ENCODE peak calls at places on chromosomes 1 and 21, in four cellular contexts. W is AG10803; F is uterus; Y is CD4-positive, alpha-beta T cell. N is an unnamed sample.

GRCh38 chr1:183164350-183164749 is 21.7 kb upstream of the LAMC2 start:
- DNase-seq in W (peak), Y (no peak), F (no peak), N (no peak)

GRCh38 chr1:115980998-115981993 is 5.0 kb downstream of the SLC22A15 start:
- DNase-seq in F (no peak), W (peak), Y (no peak), N (no peak)

GRCh38 chr1:168179411-168180147 is 817 bp downstream of the TIPRL start:
- DNase-seq in W (peak), Y (no peak), F (no peak), N (no peak)

GRCh38 chr1:97668945-97669344 is 251.9 kb downstream of the DPYD start:
- DNase-seq in W (peak), F (no peak), Y (no peak), N (no peak)

GRCh38 chr1:112904071-112904830 is 51.7 kb downstream of the SLC16A1 start:
- DNase-seq in F (peak), Y (no peak), W (peak), N (no peak)

GRCh38 chr1:88763649-88764406 is 79.8 kb downstream of the PKN2 start:
- DNase-seq in Y (no peak), F (no peak), W (peak), N (no peak)

GRCh38 chr21:31514598-31514997 is 144.9 kb upstream of the SOD1 start:
- DNase-seq in Y (no peak), F (no peak), W (no peak), N (peak)

GRCh38 chr1:50333595-50333974 is 89.7 kb downstream of the DMRTA2 start:
- DNase-seq in F (no peak), Y (peak), W (peak), N (peak)

GRCh38 chr1:112723511-112723839 is 8.3 kb upstream of the PPM1J start:
- DNase-seq in F (no peak), Y (no peak), W (no peak), N (no peak)

GRCh38 chr1:58006421-58007032 is 540.0 kb downstream of the OMA1 start:
- DNase-seq in Y (no peak), W (no peak), F (no peak), N (no peak)

GRCh38 chr1:174894087-174894768 is 105.5 kb upstream of the CACYBP start:
- DNase-seq in F (no peak), Y (no peak), W (no peak), N (no peak)

DNA sequence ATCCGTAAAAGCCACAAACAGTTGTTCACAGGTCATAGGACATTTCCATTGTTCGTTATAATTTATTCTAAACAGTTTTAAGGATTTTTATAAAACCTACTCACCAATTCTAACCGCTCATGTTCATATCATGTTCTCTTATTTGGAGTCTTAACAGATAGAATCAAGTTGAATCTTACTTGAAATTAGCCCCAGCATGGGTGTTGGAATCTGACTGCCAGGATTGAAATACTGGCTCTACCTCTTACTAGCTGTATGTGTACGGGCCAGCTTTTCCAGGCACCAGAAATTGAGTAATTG is 78.2 kb upstream of the GPR88 start:
- DNase-seq in Y (no peak), F (no peak), W (no peak), N (no peak)
- TF ChIP-seq CTCF in Y (peak), F (no peak), W (no peak), N (no peak)

GRCh38 chr1:155961937-155962336 is 16.4 kb downstream of the ARHGEF2 start:
- DNase-seq in F (peak), W (peak), Y (no peak), N (no peak)
- TF ChIP-seq CTCF in F (no peak), W (peak), Y (no peak), N (no peak)

GRCh38 chr1:225816643-225817538 is 7.0 kb downstream of the EPHX1 start:
- DNase-seq in Y (no peak), F (peak), W (peak), N (no peak)
- TF ChIP-seq CTCF in Y (no peak), F (no peak), W (no peak), N (no peak)

DNA sequence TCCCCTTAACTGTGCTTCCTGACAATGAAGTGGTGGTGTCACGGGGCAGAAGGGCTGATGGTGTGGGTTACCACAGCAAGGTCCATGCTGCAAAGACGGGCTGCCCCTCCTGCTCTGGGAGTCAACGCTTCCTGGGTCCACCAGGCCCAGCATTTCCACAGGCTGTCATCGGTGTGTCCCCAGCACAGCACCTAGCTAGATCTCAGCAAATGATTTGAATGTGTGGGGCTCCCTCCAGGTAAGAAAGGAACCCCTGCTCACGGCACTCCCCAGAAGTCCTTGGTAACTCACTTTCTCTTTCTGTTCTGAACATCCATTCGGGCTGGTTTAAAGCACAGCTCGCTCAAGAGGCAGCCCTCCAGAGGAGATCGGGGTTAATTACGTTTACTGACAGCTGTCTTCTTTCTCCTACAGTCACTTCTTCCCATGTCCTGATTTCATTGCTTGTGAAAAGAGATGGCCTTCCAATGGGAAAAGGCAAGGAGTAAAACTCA is 27.3 kb downstream of the HIVEP3 start:
- DNase-seq in F (no peak), Y (peak), W (no peak), N (no peak)
- TF ChIP-seq CTCF in F (no peak), Y (peak), W (peak), N (no peak)

DNA sequence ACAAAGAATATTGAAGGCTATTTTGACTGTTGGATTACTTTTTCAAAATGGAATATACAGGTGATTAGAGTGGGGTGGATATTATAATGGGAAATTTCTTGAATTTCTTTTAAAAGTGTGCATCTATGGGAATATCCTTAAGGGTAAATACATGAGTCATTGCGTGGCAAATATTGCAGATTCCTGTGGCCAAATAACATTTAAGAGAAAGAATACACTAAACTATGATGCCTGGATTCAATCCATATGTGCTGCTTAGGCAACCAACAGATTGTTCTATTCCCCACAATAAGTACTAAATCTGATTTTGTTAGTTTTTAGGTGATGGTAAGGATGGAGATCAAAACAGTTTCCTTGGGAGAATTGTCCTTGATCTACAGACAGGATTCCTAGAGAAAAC is 119.5 kb downstream of the HMCN1 start:
- DNase-seq in W (peak), F (no peak), Y (no peak), N (no peak)
- TF ChIP-seq CTCF in W (no peak), F (no peak), Y (no peak), N (no peak)

DNA sequence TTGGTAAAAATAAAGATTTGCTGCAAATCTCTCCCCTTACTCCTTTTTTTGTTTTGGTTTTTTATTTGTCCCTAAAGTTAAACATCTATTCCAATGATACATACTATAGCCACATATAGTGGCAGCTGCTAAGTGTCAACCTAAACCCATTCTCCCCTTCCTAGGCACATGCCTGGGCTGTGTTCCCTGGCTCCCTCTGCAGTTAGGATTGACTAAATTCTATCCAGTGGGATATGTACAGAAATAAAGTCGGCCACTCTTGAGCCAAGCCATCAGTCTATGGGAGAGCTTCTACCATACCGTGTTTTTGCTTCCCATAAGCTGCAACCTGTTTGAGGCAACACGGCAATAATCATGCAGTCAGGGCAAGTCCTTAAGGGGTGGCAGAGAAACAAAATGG is 23.6 kb downstream of the MCOLN3 start:
- DNase-seq in Y (no peak), F (no peak), W (no peak), N (no peak)
- TF ChIP-seq CTCF in Y (no peak), F (no peak), W (no peak), N (no peak)

GRCh38 chr1:154276797-154277196 is 4.4 kb downstream of the HAX1 start:
- DNase-seq in F (no peak), W (no peak), Y (no peak), N (no peak)
- TF ChIP-seq CTCF in F (no peak), W (peak), Y (peak), N (no peak)